ENCODE peak calls at places on chromosomes 6 and 20, in seven cellular contexts. D, T, W, R, O, E and Y are unnamed samples.

GRCh38 chr6:91534614-91535013 is 947.7 kb upstream of the MAP3K7 start:
- DNase-seq in D (no peak), T (no peak), W (no peak), R (no peak), O (no peak), E (no peak), Y (no peak)

GRCh38 chr6:2674857-2675256 is 75.9 kb downstream of the MYLK4 start:
- DNase-seq in D (no peak), T (no peak), W (no peak), R (no peak), O (no peak), E (no peak), Y (no peak)

GRCh38 chr20:62143976-62144825 is 632 bp downstream of the SS18L1 start:
- DNase-seq in D (peak; percentile 74), T (no peak), W (peak; percentile 57), R (no peak), O (no peak), E (peak; percentile 40), Y (peak; percentile 66)

GRCh38 chr20:46240065-46240464 is 68.2 kb downstream of the CDH22 start:
- DNase-seq in D (no peak), T (no peak), W (no peak), R (no peak), O (no peak), E (no peak), Y (no peak)

GRCh38 chr6:27279513-27280063 is 32.1 kb downstream of the PRSS16 start:
- DNase-seq in D (no peak), T (peak; percentile 70), W (no peak), R (no peak), O (no peak), E (no peak), Y (no peak)

GRCh38 chr6:143060806-143061596 is at the start of gene AIG1:
- DNase-seq in D (no peak), T (peak; percentile 71), W (no peak), R (peak; percentile 47), O (peak; percentile 62), E (no peak), Y (no peak)

GRCh38 chr6:56406276-56407269 is 159.2 kb upstream of the COL21A1 start:
- DNase-seq in D (no peak), T (no peak), W (no peak), R (no peak), O (no peak), E (no peak), Y (no peak)

GRCh38 chr6:92577077-92577719 is 842.2 kb downstream of the EPHA7 start:
- DNase-seq in D (peak; percentile 4), T (no peak), W (no peak), R (no peak), O (no peak), E (no peak), Y (no peak)

GRCh38 chr20:137668-138131 is 4.7 kb upstream of the DEFB126 start:
- DNase-seq in D (no peak), T (no peak), W (no peak), R (peak; percentile 15), O (no peak), E (peak; percentile 51), Y (no peak)

GRCh38 chr6:46635462-46635861 is 17.2 kb downstream of the CYP39A1 start:
- DNase-seq in D (no peak), T (no peak), W (no peak), R (no peak), O (no peak), E (peak; percentile 87), Y (no peak)

GRCh38 chr6:141107562-141108160 is 1025.1 kb upstream of the GJE1 start:
- DNase-seq in D (peak; percentile 14), T (no peak), W (no peak), R (peak; percentile 43), O (no peak), E (no peak), Y (no peak)

GRCh38 chr6:56483929-56484328 is 158.8 kb downstream of the DST start:
- DNase-seq in D (no peak), T (no peak), W (no peak), R (no peak), O (no peak), E (no peak), Y (no peak)

GRCh38 chr20:11777861-11778570 is 139.7 kb upstream of the BTBD3 start:
- DNase-seq in D (peak; percentile 60), T (no peak), W (no peak), R (no peak), O (no peak), E (no peak), Y (no peak)

DNA sequence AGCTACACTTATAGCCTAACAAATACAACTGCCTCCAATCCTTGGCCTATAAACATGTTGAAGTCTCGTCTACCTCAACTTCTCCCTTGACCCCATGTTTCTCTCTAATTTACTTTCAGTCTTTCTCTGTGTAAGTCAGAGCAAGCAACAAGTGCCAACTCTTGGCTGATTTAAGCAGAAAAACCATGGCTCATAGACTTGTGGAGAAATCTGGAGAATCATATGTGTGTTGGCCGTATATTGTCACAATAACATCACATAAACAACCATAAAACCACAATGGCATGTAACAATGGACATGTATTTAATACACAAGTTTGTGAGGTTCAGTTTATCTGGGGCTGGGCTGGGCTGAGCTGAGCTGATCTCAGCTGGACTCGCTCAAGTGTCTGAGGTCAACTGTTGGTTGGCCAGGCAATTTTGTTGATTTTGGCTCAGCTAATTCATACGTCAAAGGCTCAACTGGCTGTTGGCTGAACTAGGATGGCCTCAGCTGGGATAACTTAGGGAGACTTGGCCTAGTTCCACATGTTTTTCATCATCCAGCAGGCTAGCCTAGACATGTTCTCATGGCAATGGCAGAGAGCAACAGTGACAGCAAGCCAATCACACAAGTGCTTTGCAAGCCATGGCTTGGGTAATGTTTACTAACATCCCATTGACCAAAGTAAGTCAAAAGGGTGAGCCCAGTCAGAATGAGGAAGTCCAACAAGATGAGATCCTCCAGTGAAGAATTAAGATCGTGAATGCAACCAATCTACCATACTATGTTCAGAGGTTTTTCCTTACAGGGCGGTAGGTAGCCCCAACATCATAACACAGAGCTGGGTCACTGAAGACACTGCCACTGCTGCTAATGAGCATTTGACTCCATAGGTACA is 12.9 kb upstream of the TBC1D22B start:
- DNase-seq in D (peak; percentile 100), T (no peak), W (peak; percentile 83), R (no peak), O (peak; percentile 90), E (no peak), Y (peak; percentile 79)
- H3K4me1 ChIP-seq in D (peaks cover 5% of the 10 kb centered on the region), T (no peaks in the 10 kb centered on the region), W (peaks cover 25% of the 10 kb centered on the region), R (peaks cover 53% of the 10 kb centered on the region), O (peaks cover 10% of the 10 kb centered on the region), E (no peaks in the 10 kb centered on the region), Y (peaks cover 16% of the 10 kb centered on the region)

GRCh38 chr20:3248167-3248992 is 9.4 kb upstream of the SLC4A11 start:
- DNase-seq in D (peak; percentile 46), T (peak; percentile 74), W (peak; percentile 42), R (no peak), O (no peak), E (no peak), Y (peak; percentile 79)
- TF ChIP-seq CTCF in D (no peak), T (peak; percentile 23), W (no peak), R (no peak), O (no peak), E (no peak), Y (no peak)

GRCh38 chr6:158818008-158818579 is 1.1 kb downstream of the EZR start:
- DNase-seq in D (peak; percentile 75), T (peak; percentile 83), W (peak; percentile 89), R (no peak), O (peak; percentile 67), E (peak; percentile 78), Y (peak; percentile 97)
- H3K4me1 ChIP-seq in D (peaks cover 32% of the 10 kb centered on the region), T (peaks cover 10% of the 10 kb centered on the region), W (peaks cover 45% of the 10 kb centered on the region), R (peaks cover 52% of the 10 kb centered on the region), O (no peaks in the 10 kb centered on the region), E (peaks cover 49% of the 10 kb centered on the region), Y (peaks cover 42% of the 10 kb centered on the region)

GRCh38 chr6:116072368-116072767 is 11.7 kb upstream of the FRK start:
- DNase-seq in D (no peak), T (no peak), W (no peak), R (no peak), O (no peak), E (peak; percentile 24), Y (no peak)

GRCh38 chr6:116062496-116062895 is 1.8 kb upstream of the FRK start:
- DNase-seq in D (no peak), T (no peak), W (no peak), R (no peak), O (no peak), E (no peak), Y (no peak)

GRCh38 chr6:116064626-116065025 is 3.9 kb upstream of the FRK start:
- DNase-seq in D (peak; percentile 53), T (no peak), W (no peak), R (no peak), O (no peak), E (no peak), Y (no peak)

GRCh38 chr6:116070990-116071389 is 10.3 kb upstream of the FRK start:
- DNase-seq in D (no peak), T (no peak), W (no peak), R (no peak), O (no peak), E (no peak), Y (no peak)

GRCh38 chr6:116066789-116067188 is 6.1 kb upstream of the FRK start:
- DNase-seq in D (no peak), T (no peak), W (no peak), R (no peak), O (no peak), E (no peak), Y (no peak)
- TF ChIP-seq CTCF in D (no peak), T (no peak), W (no peak), R (no peak), O (no peak), E (no peak), Y (no peak)

DNA sequence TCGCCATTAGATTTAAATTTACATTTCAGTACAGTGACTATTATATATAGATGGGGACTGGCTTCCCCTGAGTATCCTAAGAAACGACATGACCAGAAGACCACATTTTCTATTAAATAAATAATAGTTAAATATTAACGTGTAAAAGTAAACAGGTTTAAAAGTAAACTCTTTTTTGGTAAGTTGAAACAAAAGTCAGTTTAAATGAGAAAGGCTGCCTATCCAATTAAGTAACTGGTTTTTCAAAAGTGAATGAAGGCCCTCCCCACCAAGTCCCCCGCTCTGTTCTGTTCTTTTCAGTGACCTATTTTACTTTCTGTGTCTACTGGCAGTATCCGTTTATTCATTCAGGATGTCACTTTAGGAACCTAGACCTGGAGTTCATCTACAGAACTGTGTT is 32.0 kb downstream of the QKI start:
- DNase-seq in D (no peak), T (no peak), W (no peak), R (no peak), O (no peak), E (no peak), Y (no peak)
- H3K4me1 ChIP-seq in D (peaks cover 53% of the 10 kb centered on the region), T (no peaks in the 10 kb centered on the region), W (peaks cover 14% of the 10 kb centered on the region), R (no peaks in the 10 kb centered on the region), O (no peaks in the 10 kb centered on the region), E (no peaks in the 10 kb centered on the region), Y (peaks cover 3% of the 10 kb centered on the region)